ENCODE peak calls at places on chromosomes 5 and 9, in five cellular contexts. One of them, this sample, is unnamed.

GRCh38 chr5:490116-491094 is 33.8 kb downstream of the SLC9A3 start:
- DNase-seq in neural progenitor cell: no peak
- DNase-seq in GM23248: no peak
- DNase-seq in HCT116: no peak
- DNase-seq in PC-3: no peak
- DNase-seq in this sample: no peak

GRCh38 chr9:90141723-90142122 is 500.9 kb downstream of the DIRAS2 start:
- DNase-seq in neural progenitor cell: peak
- DNase-seq in GM23248: peak
- DNase-seq in HCT116: no peak
- DNase-seq in PC-3: peak
- DNase-seq in this sample: peak

GRCh38 chr9:120935383-120935857 is 8.8 kb upstream of the TRAF1 start:
- DNase-seq in neural progenitor cell: no peak
- DNase-seq in GM23248: peak
- DNase-seq in HCT116: no peak
- DNase-seq in PC-3: peak
- DNase-seq in this sample: peak

GRCh38 chr5:177440990-177441780 is 5.4 kb upstream of the PRR7 start:
- DNase-seq in neural progenitor cell: no peak
- DNase-seq in GM23248: no peak
- DNase-seq in HCT116: no peak
- DNase-seq in PC-3: no peak
- DNase-seq in this sample: no peak

GRCh38 chr5:167587768-167588167 is 703.7 kb upstream of the WWC1 start:
- DNase-seq in neural progenitor cell: peak
- DNase-seq in GM23248: peak
- DNase-seq in HCT116: peak
- DNase-seq in PC-3: peak
- DNase-seq in this sample: no peak

GRCh38 chr9:6384732-6385131 is 28.3 kb upstream of the UHRF2 start:
- DNase-seq in neural progenitor cell: no peak
- DNase-seq in GM23248: no peak
- DNase-seq in HCT116: no peak
- DNase-seq in PC-3: no peak
- DNase-seq in this sample: no peak

GRCh38 chr5:180594311-180595045 is 3.2 kb upstream of the SCGB3A1 start:
- DNase-seq in neural progenitor cell: no peak
- DNase-seq in GM23248: no peak
- DNase-seq in HCT116: no peak
- DNase-seq in PC-3: no peak
- DNase-seq in this sample: no peak

GRCh38 chr9:108168451-108168850 is 678.9 kb upstream of the KLF4 start:
- DNase-seq in neural progenitor cell: no peak
- DNase-seq in GM23248: peak
- DNase-seq in HCT116: no peak
- DNase-seq in PC-3: no peak
- DNase-seq in this sample: no peak

GRCh38 chr5:87127426-87127825 is 140.3 kb upstream of the RASA1 start:
- DNase-seq in neural progenitor cell: no peak
- DNase-seq in GM23248: peak
- DNase-seq in HCT116: no peak
- DNase-seq in PC-3: peak
- DNase-seq in this sample: no peak

GRCh38 chr5:88029011-88029410 is 239.6 kb downstream of the TMEM161B start:
- DNase-seq in neural progenitor cell: no peak
- DNase-seq in GM23248: no peak
- DNase-seq in HCT116: no peak
- DNase-seq in PC-3: no peak
- DNase-seq in this sample: no peak

GRCh38 chr5:93794954-93795353 is 53.6 kb upstream of the POU5F2 start:
- DNase-seq in neural progenitor cell: no peak
- DNase-seq in GM23248: no peak
- DNase-seq in HCT116: no peak
- DNase-seq in PC-3: peak
- DNase-seq in this sample: no peak

GRCh38 chr9:122222741-122223140 is 6.0 kb downstream of the LHX6 start:
- DNase-seq in neural progenitor cell: no peak
- DNase-seq in GM23248: no peak
- DNase-seq in HCT116: no peak
- DNase-seq in PC-3: no peak
- DNase-seq in this sample: no peak

GRCh38 chr9:89362647-89363310 is 44.5 kb downstream of the SECISBP2 start:
- DNase-seq in neural progenitor cell: no peak
- DNase-seq in GM23248: no peak
- DNase-seq in HCT116: no peak
- DNase-seq in PC-3: no peak
- DNase-seq in this sample: no peak

GRCh38 chr9:72919246-72919945 is 33.5 kb downstream of the ALDH1A1 start:
- DNase-seq in neural progenitor cell: no peak
- DNase-seq in GM23248: no peak
- DNase-seq in HCT116: no peak
- DNase-seq in PC-3: no peak
- DNase-seq in this sample: no peak

DNA sequence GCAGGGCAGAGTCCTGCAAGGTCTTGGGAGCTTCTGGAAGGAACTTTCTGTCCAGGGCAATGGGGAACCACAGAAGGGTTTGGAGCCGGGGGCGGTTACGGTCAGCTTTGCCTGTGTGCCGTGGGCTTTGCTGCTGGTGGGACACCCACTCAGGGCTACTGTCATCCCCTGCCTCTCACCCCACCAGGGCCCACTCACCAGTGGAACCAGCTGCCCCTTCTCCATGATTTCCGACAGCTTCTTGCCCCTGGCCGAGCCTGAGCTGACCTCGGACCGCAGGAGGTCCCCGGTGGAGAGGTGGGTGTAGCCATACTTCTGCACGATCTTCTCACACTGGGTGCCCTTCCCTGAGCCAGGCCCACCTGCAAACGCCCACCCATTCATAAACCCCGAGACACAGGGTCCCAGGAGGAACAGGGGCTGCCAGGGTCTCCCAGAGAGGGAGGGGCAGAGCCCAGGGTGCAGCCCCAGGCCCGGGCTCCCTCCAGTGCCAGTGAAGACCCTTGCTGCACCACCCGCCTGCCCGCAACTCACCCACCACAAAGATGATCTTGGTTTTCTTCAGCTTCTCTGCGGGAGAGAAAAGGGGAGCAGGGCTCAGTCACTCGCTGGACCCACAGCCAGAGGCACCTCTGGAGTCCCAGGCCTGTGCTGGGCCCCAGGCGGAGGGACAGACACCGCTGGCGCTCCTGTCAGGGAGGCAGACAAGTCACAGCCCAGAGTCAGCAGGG is 4.8 kb downstream of the AK1 start:
- DNase-seq in neural progenitor cell: no peak
- DNase-seq in GM23248: no peak
- DNase-seq in HCT116: no peak
- DNase-seq in PC-3: no peak
- DNase-seq in this sample: no peak
- H3K4me2 ChIP-seq in neural progenitor cell: no peak
- H3K4me2 ChIP-seq in GM23248: no peak
- H3K4me2 ChIP-seq in HCT116: no peak
- H3K4me2 ChIP-seq in PC-3: no peak
- H3K4me2 ChIP-seq in this sample: no peak

GRCh38 chr9:127848756-127849504 is 5.5 kb downstream of the ENG start:
- DNase-seq in neural progenitor cell: no peak
- DNase-seq in GM23248: no peak
- DNase-seq in HCT116: no peak
- DNase-seq in PC-3: no peak
- DNase-seq in this sample: no peak

GRCh38 chr9:127847155-127847463 is 7.3 kb downstream of the ENG start:
- DNase-seq in neural progenitor cell: no peak
- DNase-seq in GM23248: peak
- DNase-seq in HCT116: no peak
- DNase-seq in PC-3: no peak
- DNase-seq in this sample: no peak

GRCh38 chr9:127847833-127848755 is 6.4 kb downstream of the ENG start:
- DNase-seq in neural progenitor cell: no peak
- DNase-seq in GM23248: no peak
- DNase-seq in HCT116: no peak
- DNase-seq in PC-3: no peak
- DNase-seq in this sample: no peak

GRCh38 chr9:127846451-127847154 is 7.9 kb downstream of the ENG start:
- DNase-seq in neural progenitor cell: no peak
- DNase-seq in GM23248: no peak
- DNase-seq in HCT116: no peak
- DNase-seq in PC-3: no peak
- DNase-seq in this sample: no peak

GRCh38 chr9:127844821-127845359 is 9.6 kb downstream of the ENG start:
- DNase-seq in neural progenitor cell: no peak
- DNase-seq in GM23248: peak
- DNase-seq in HCT116: no peak
- DNase-seq in PC-3: no peak
- DNase-seq in this sample: no peak
- H3K9ac ChIP-seq in neural progenitor cell: no peak
- H3K9ac ChIP-seq in GM23248: no peak
- H3K9ac ChIP-seq in HCT116: no peak
- H3K9ac ChIP-seq in PC-3: no peak
- H3K9ac ChIP-seq in this sample: no peak

DNA sequence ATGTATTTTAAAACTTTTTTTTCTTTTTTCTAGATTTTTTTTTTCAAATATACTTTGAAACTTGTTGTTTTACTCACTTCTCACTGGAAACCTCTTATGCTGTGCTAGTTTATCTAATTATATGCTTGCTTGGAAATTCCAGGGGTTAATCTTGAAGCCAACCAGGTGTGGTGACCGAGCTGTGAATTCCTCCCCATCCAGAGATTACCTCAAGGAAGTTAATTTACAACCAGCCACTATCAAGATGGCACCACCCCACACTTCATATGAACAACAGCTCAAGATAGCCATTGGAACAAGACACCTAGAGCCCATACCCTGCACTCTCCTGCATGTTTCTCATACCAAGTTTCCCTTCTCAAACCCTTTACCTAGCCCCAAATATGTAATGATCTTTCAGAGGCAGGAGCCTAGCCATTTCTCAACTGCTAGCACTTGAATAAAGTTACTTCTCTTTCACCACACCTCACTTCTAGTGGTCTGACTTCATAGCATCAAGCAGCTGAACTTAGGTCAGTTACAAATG is 2156.9 kb upstream of the C9orf72 start:
- DNase-seq in neural progenitor cell: no peak
- DNase-seq in GM23248: no peak
- DNase-seq in HCT116: no peak
- DNase-seq in PC-3: no peak
- DNase-seq in this sample: no peak
- TF ChIP-seq EZH2phosphoT487 in neural progenitor cell: no peak
- TF ChIP-seq EZH2phosphoT487 in GM23248: no peak
- TF ChIP-seq EZH2phosphoT487 in HCT116: no peak
- TF ChIP-seq EZH2phosphoT487 in PC-3: no peak
- TF ChIP-seq EZH2phosphoT487 in this sample: no peak

GRCh38 chr9:37030591-37030939 is 3.5 kb downstream of the PAX5 start:
- DNase-seq in neural progenitor cell: peak
- DNase-seq in GM23248: no peak
- DNase-seq in HCT116: no peak
- DNase-seq in PC-3: no peak
- DNase-seq in this sample: no peak
- H3K4me2 ChIP-seq in neural progenitor cell: peak
- H3K4me2 ChIP-seq in GM23248: no peak
- H3K4me2 ChIP-seq in HCT116: no peak
- H3K4me2 ChIP-seq in PC-3: no peak
- H3K4me2 ChIP-seq in this sample: peak

GRCh38 chr5:138654281-138654867 is 79.2 kb upstream of the HSPA9 start:
- DNase-seq in neural progenitor cell: no peak
- DNase-seq in GM23248: peak
- DNase-seq in HCT116: no peak
- DNase-seq in PC-3: peak
- DNase-seq in this sample: peak
- H3K9ac ChIP-seq in neural progenitor cell: no peak
- H3K9ac ChIP-seq in GM23248: no peak
- H3K9ac ChIP-seq in HCT116: no peak
- H3K9ac ChIP-seq in PC-3: no peak
- H3K9ac ChIP-seq in this sample: no peak

DNA sequence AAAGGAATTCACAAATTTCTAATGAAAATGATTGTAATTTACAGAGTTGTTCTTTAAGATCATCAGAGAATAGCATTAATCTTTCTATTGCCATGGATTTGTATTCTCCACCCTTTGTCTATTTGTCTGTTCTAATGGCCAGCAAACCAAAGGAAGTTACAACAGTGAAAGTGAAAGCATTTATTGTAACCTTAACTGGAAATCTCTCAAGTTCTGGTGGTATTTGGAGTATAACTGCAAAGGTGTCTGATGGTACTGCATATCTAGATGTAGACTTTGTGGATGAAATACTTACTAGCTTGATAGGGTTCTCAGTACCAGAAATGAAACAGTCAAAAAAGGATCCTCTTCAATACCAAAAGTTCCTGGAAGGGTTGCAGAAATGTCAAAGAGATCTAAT is 21.7 kb downstream of the RMI1 start:
- DNase-seq in neural progenitor cell: no peak
- DNase-seq in GM23248: peak
- DNase-seq in HCT116: no peak
- DNase-seq in PC-3: no peak
- DNase-seq in this sample: peak
- TF ChIP-seq EZH2phosphoT487 in neural progenitor cell: no peak
- TF ChIP-seq EZH2phosphoT487 in GM23248: no peak
- TF ChIP-seq EZH2phosphoT487 in HCT116: no peak
- TF ChIP-seq EZH2phosphoT487 in PC-3: no peak
- TF ChIP-seq EZH2phosphoT487 in this sample: no peak